ENCODE peak calls at places on chromosomes 6 and 20, in nine cellular contexts. One of them, this sample, is unnamed.

GRCh38 chr6:169978615-169979161 is 227.3 kb downstream of the ERMARD start:
- DNase-seq in HCT116: no peak
- DNase-seq in ovary: no peak
- DNase-seq in foreskin keratinocyte: peak; percentile 93
- DNase-seq in BE2C: no peak
- DNase-seq in lower lobe of right lung: peak; percentile 52
- DNase-seq in GM23248: peak; percentile 59
- DNase-seq in right lobe of liver: peak; percentile 36
- DNase-seq in A549: no peak
- DNase-seq in this sample: no peak

GRCh38 chr6:86963352-86963751 is 26.0 kb downstream of the HTR1E start:
- DNase-seq in HCT116: no peak
- DNase-seq in GM23248: peak; percentile 27
- DNase-seq in foreskin keratinocyte: no peak
- DNase-seq in BE2C: no peak
- DNase-seq in A549: no peak
- DNase-seq in ovary: no peak
- DNase-seq in lower lobe of right lung: no peak
- DNase-seq in right lobe of liver: no peak
- DNase-seq in this sample: no peak

GRCh38 chr6:83258517-83258916 is 65.4 kb downstream of the RWDD2A start:
- DNase-seq in HCT116: no peak
- DNase-seq in right lobe of liver: no peak
- DNase-seq in GM23248: no peak
- DNase-seq in ovary: no peak
- DNase-seq in A549: no peak
- DNase-seq in lower lobe of right lung: no peak
- DNase-seq in BE2C: no peak
- DNase-seq in foreskin keratinocyte: no peak
- DNase-seq in this sample: peak; percentile 32

GRCh38 chr6:158039178-158039557 is 57.5 kb downstream of the SYNJ2 start:
- DNase-seq in A549: no peak
- DNase-seq in ovary: peak; percentile 32
- DNase-seq in HCT116: no peak
- DNase-seq in right lobe of liver: no peak
- DNase-seq in GM23248: no peak
- DNase-seq in BE2C: no peak
- DNase-seq in lower lobe of right lung: peak; percentile 26
- DNase-seq in foreskin keratinocyte: no peak
- DNase-seq in this sample: no peak

GRCh38 chr6:3766219-3766618 is 14.7 kb upstream of the PXDC1 start:
- DNase-seq in ovary: no peak
- DNase-seq in GM23248: peak; percentile 91
- DNase-seq in lower lobe of right lung: no peak
- DNase-seq in BE2C: no peak
- DNase-seq in A549: no peak
- DNase-seq in HCT116: no peak
- DNase-seq in right lobe of liver: no peak
- DNase-seq in foreskin keratinocyte: no peak
- DNase-seq in this sample: peak; percentile 48

GRCh38 chr20:58293453-58293852 is 16.1 kb upstream of the RAB22A start:
- DNase-seq in right lobe of liver: no peak
- DNase-seq in A549: no peak
- DNase-seq in BE2C: peak; percentile 80
- DNase-seq in GM23248: no peak
- DNase-seq in HCT116: no peak
- DNase-seq in lower lobe of right lung: no peak
- DNase-seq in foreskin keratinocyte: no peak
- DNase-seq in ovary: no peak
- DNase-seq in this sample: peak; percentile 28

GRCh38 chr6:68640506-68640875 is 5.4 kb downstream of the ADGRB3 start:
- DNase-seq in BE2C: no peak
- DNase-seq in right lobe of liver: no peak
- DNase-seq in HCT116: no peak
- DNase-seq in GM23248: no peak
- DNase-seq in A549: no peak
- DNase-seq in lower lobe of right lung: no peak
- DNase-seq in foreskin keratinocyte: no peak
- DNase-seq in ovary: no peak
- DNase-seq in this sample: no peak

GRCh38 chr6:163750436-163751031 is 336.0 kb downstream of the QKI start:
- DNase-seq in GM23248: no peak
- DNase-seq in HCT116: no peak
- DNase-seq in foreskin keratinocyte: peak; percentile 55
- DNase-seq in lower lobe of right lung: no peak
- DNase-seq in right lobe of liver: no peak
- DNase-seq in BE2C: no peak
- DNase-seq in A549: no peak
- DNase-seq in ovary: no peak
- DNase-seq in this sample: no peak

GRCh38 chr20:24769878-24770627 is 179.0 kb upstream of the CST7 start:
- DNase-seq in foreskin keratinocyte: no peak
- DNase-seq in A549: no peak
- DNase-seq in right lobe of liver: no peak
- DNase-seq in BE2C: no peak
- DNase-seq in GM23248: no peak
- DNase-seq in ovary: no peak
- DNase-seq in HCT116: no peak
- DNase-seq in lower lobe of right lung: no peak
- DNase-seq in this sample: no peak

GRCh38 chr6:25122001-25122400 is 157.2 kb upstream of the CARMIL1 start:
- DNase-seq in lower lobe of right lung: no peak
- DNase-seq in BE2C: peak; percentile 76
- DNase-seq in A549: no peak
- DNase-seq in HCT116: no peak
- DNase-seq in ovary: peak; percentile 38
- DNase-seq in foreskin keratinocyte: no peak
- DNase-seq in right lobe of liver: no peak
- DNase-seq in GM23248: peak; percentile 54
- DNase-seq in this sample: peak; percentile 15

GRCh38 chr6:90284745-90285481 is 11.7 kb downstream of the BACH2 start:
- DNase-seq in BE2C: no peak
- DNase-seq in ovary: no peak
- DNase-seq in foreskin keratinocyte: no peak
- DNase-seq in GM23248: peak; percentile 52
- DNase-seq in right lobe of liver: no peak
- DNase-seq in lower lobe of right lung: no peak
- DNase-seq in HCT116: peak; percentile 56
- DNase-seq in A549: no peak
- DNase-seq in this sample: peak; percentile 13

GRCh38 chr6:3135668-3136297 is 17.3 kb downstream of the BPHL start:
- DNase-seq in BE2C: no peak
- DNase-seq in GM23248: no peak
- DNase-seq in HCT116: no peak
- DNase-seq in ovary: no peak
- DNase-seq in lower lobe of right lung: no peak
- DNase-seq in A549: no peak
- DNase-seq in foreskin keratinocyte: no peak
- DNase-seq in right lobe of liver: no peak
- DNase-seq in this sample: no peak

GRCh38 chr20:31449511-31450128 is 9.2 kb downstream of the DEFB123 start:
- DNase-seq in right lobe of liver: no peak
- DNase-seq in GM23248: no peak
- DNase-seq in A549: no peak
- DNase-seq in BE2C: no peak
- DNase-seq in lower lobe of right lung: no peak
- DNase-seq in HCT116: no peak
- DNase-seq in foreskin keratinocyte: no peak
- DNase-seq in ovary: no peak
- DNase-seq in this sample: no peak

GRCh38 chr6:161236091-161236633 is 37.7 kb downstream of the AGPAT4 start:
- DNase-seq in lower lobe of right lung: no peak
- DNase-seq in foreskin keratinocyte: no peak
- DNase-seq in A549: no peak
- DNase-seq in GM23248: no peak
- DNase-seq in BE2C: no peak
- DNase-seq in ovary: no peak
- DNase-seq in right lobe of liver: no peak
- DNase-seq in HCT116: no peak
- DNase-seq in this sample: no peak

GRCh38 chr6:52152692-52153091 is 33.5 kb upstream of the IL17A start:
- DNase-seq in A549: no peak
- DNase-seq in GM23248: no peak
- DNase-seq in BE2C: no peak
- DNase-seq in foreskin keratinocyte: no peak
- DNase-seq in HCT116: no peak
- DNase-seq in lower lobe of right lung: no peak
- DNase-seq in ovary: no peak
- DNase-seq in right lobe of liver: no peak
- DNase-seq in this sample: no peak

GRCh38 chr6:149060300-149060984 is 257.1 kb upstream of the TAB2 start:
- DNase-seq in right lobe of liver: no peak
- DNase-seq in GM23248: no peak
- DNase-seq in foreskin keratinocyte: no peak
- DNase-seq in HCT116: no peak
- DNase-seq in lower lobe of right lung: peak; percentile 52
- DNase-seq in A549: no peak
- DNase-seq in BE2C: peak; percentile 61
- DNase-seq in ovary: no peak
- DNase-seq in this sample: peak; percentile 68
- H3K4me1 ChIP-seq in right lobe of liver: no peaks in the 10 kb centered on the region
- H3K4me1 ChIP-seq in GM23248: no peaks in the 10 kb centered on the region
- H3K4me1 ChIP-seq in foreskin keratinocyte: no peaks in the 10 kb centered on the region
- H3K4me1 ChIP-seq in HCT116: peaks cover 4% of the 10 kb centered on the region
- H3K4me1 ChIP-seq in lower lobe of right lung: peaks cover 21% of the 10 kb centered on the region
- H3K4me1 ChIP-seq in A549: peaks cover 45% of the 10 kb centered on the region
- H3K4me1 ChIP-seq in BE2C: peaks cover 22% of the 10 kb centered on the region
- H3K4me1 ChIP-seq in ovary: peaks cover 4% of the 10 kb centered on the region
- H3K4me1 ChIP-seq in this sample: peaks cover 55% of the 10 kb centered on the region

GRCh38 chr20:33669224-33669623 is 2.5 kb downstream of the ACTL10 start:
- DNase-seq in right lobe of liver: no peak
- DNase-seq in GM23248: no peak
- DNase-seq in foreskin keratinocyte: no peak
- DNase-seq in ovary: no peak
- DNase-seq in HCT116: no peak
- DNase-seq in BE2C: no peak
- DNase-seq in A549: no peak
- DNase-seq in lower lobe of right lung: no peak
- DNase-seq in this sample: no peak
- H3K4me1 ChIP-seq in right lobe of liver: no peaks in the 10 kb centered on the region
- H3K4me1 ChIP-seq in GM23248: peaks cover 23% of the 10 kb centered on the region
- H3K4me1 ChIP-seq in foreskin keratinocyte: no peaks in the 10 kb centered on the region
- H3K4me1 ChIP-seq in ovary: peaks cover 15% of the 10 kb centered on the region
- H3K4me1 ChIP-seq in HCT116: peaks cover 13% of the 10 kb centered on the region
- H3K4me1 ChIP-seq in BE2C: peaks cover 5% of the 10 kb centered on the region
- H3K4me1 ChIP-seq in A549: peaks cover 20% of the 10 kb centered on the region
- H3K4me1 ChIP-seq in lower lobe of right lung: peaks cover 53% of the 10 kb centered on the region
- H3K4me1 ChIP-seq in this sample: peaks cover 12% of the 10 kb centered on the region

GRCh38 chr6:21739838-21740237 is 146.3 kb downstream of the SOX4 start:
- DNase-seq in A549: no peak
- DNase-seq in right lobe of liver: no peak
- DNase-seq in foreskin keratinocyte: no peak
- DNase-seq in GM23248: no peak
- DNase-seq in ovary: no peak
- DNase-seq in HCT116: no peak
- DNase-seq in BE2C: no peak
- DNase-seq in lower lobe of right lung: no peak
- DNase-seq in this sample: no peak

GRCh38 chr6:21740719-21741118 is 147.2 kb downstream of the SOX4 start:
- DNase-seq in GM23248: no peak
- DNase-seq in foreskin keratinocyte: no peak
- DNase-seq in right lobe of liver: no peak
- DNase-seq in A549: no peak
- DNase-seq in BE2C: no peak
- DNase-seq in ovary: no peak
- DNase-seq in lower lobe of right lung: no peak
- DNase-seq in HCT116: no peak
- DNase-seq in this sample: no peak

GRCh38 chr6:21744321-21744720 is 150.8 kb downstream of the SOX4 start:
- DNase-seq in foreskin keratinocyte: no peak
- DNase-seq in ovary: no peak
- DNase-seq in BE2C: no peak
- DNase-seq in GM23248: no peak
- DNase-seq in HCT116: no peak
- DNase-seq in lower lobe of right lung: no peak
- DNase-seq in right lobe of liver: no peak
- DNase-seq in A549: no peak
- DNase-seq in this sample: no peak

GRCh38 chr6:21741221-21742109 is 147.9 kb downstream of the SOX4 start:
- DNase-seq in ovary: no peak
- DNase-seq in lower lobe of right lung: no peak
- DNase-seq in A549: no peak
- DNase-seq in foreskin keratinocyte: no peak
- DNase-seq in right lobe of liver: no peak
- DNase-seq in BE2C: no peak
- DNase-seq in HCT116: no peak
- DNase-seq in GM23248: no peak
- DNase-seq in this sample: peak; percentile 51

GRCh38 chr6:21742238-21742660 is 148.7 kb downstream of the SOX4 start:
- DNase-seq in foreskin keratinocyte: peak; percentile 76
- DNase-seq in lower lobe of right lung: no peak
- DNase-seq in HCT116: peak; percentile 75
- DNase-seq in GM23248: peak; percentile 65
- DNase-seq in ovary: no peak
- DNase-seq in right lobe of liver: no peak
- DNase-seq in A549: peak; percentile 21
- DNase-seq in BE2C: no peak
- DNase-seq in this sample: no peak
- H3K4me1 ChIP-seq in foreskin keratinocyte: peaks cover 4% of the 10 kb centered on the region
- H3K4me1 ChIP-seq in lower lobe of right lung: peaks cover 26% of the 10 kb centered on the region
- H3K4me1 ChIP-seq in HCT116: peaks cover 23% of the 10 kb centered on the region
- H3K4me1 ChIP-seq in GM23248: peaks cover 9% of the 10 kb centered on the region
- H3K4me1 ChIP-seq in ovary: no peaks in the 10 kb centered on the region
- H3K4me1 ChIP-seq in right lobe of liver: no peaks in the 10 kb centered on the region
- H3K4me1 ChIP-seq in A549: peaks cover 55% of the 10 kb centered on the region
- H3K4me1 ChIP-seq in BE2C: peaks cover 7% of the 10 kb centered on the region
- H3K4me1 ChIP-seq in this sample: peaks cover 21% of the 10 kb centered on the region

GRCh38 chr6:43088654-43089056 is 12.5 kb downstream of the PTK7 start:
- DNase-seq in lower lobe of right lung: no peak
- DNase-seq in right lobe of liver: no peak
- DNase-seq in BE2C: no peak
- DNase-seq in GM23248: peak; percentile 48
- DNase-seq in ovary: no peak
- DNase-seq in HCT116: no peak
- DNase-seq in A549: no peak
- DNase-seq in foreskin keratinocyte: peak; percentile 91
- DNase-seq in this sample: no peak

GRCh38 chr6:43090557-43090952 is 14.4 kb downstream of the PTK7 start:
- DNase-seq in foreskin keratinocyte: no peak
- DNase-seq in lower lobe of right lung: no peak
- DNase-seq in A549: no peak
- DNase-seq in right lobe of liver: no peak
- DNase-seq in BE2C: no peak
- DNase-seq in HCT116: no peak
- DNase-seq in ovary: no peak
- DNase-seq in GM23248: no peak
- DNase-seq in this sample: no peak

GRCh38 chr6:43091020-43091419 is 14.9 kb downstream of the PTK7 start:
- DNase-seq in A549: no peak
- DNase-seq in BE2C: no peak
- DNase-seq in HCT116: no peak
- DNase-seq in GM23248: no peak
- DNase-seq in ovary: no peak
- DNase-seq in foreskin keratinocyte: no peak
- DNase-seq in lower lobe of right lung: no peak
- DNase-seq in right lobe of liver: no peak
- DNase-seq in this sample: no peak

GRCh38 chr6:43089874-43090556 is 13.9 kb downstream of the PTK7 start:
- DNase-seq in ovary: no peak
- DNase-seq in A549: no peak
- DNase-seq in HCT116: no peak
- DNase-seq in right lobe of liver: no peak
- DNase-seq in lower lobe of right lung: peak; percentile 69
- DNase-seq in foreskin keratinocyte: no peak
- DNase-seq in BE2C: no peak
- DNase-seq in GM23248: peak; percentile 41
- DNase-seq in this sample: no peak

GRCh38 chr6:43089467-43089866 is 13.4 kb downstream of the PTK7 start:
- DNase-seq in GM23248: no peak
- DNase-seq in A549: no peak
- DNase-seq in HCT116: no peak
- DNase-seq in BE2C: no peak
- DNase-seq in lower lobe of right lung: no peak
- DNase-seq in ovary: no peak
- DNase-seq in right lobe of liver: no peak
- DNase-seq in foreskin keratinocyte: no peak
- DNase-seq in this sample: peak; percentile 5
- H3K4me1 ChIP-seq in GM23248: peaks cover 34% of the 10 kb centered on the region
- H3K4me1 ChIP-seq in A549: no peaks in the 10 kb centered on the region
- H3K4me1 ChIP-seq in HCT116: peaks cover 73% of the 10 kb centered on the region
- H3K4me1 ChIP-seq in BE2C: peaks cover 9% of the 10 kb centered on the region
- H3K4me1 ChIP-seq in lower lobe of right lung: peaks cover 55% of the 10 kb centered on the region
- H3K4me1 ChIP-seq in ovary: peaks cover 5% of the 10 kb centered on the region
- H3K4me1 ChIP-seq in right lobe of liver: no peaks in the 10 kb centered on the region
- H3K4me1 ChIP-seq in foreskin keratinocyte: peaks cover 44% of the 10 kb centered on the region
- H3K4me1 ChIP-seq in this sample: peaks cover 25% of the 10 kb centered on the region

This sample was measured in SJCRH30.